ENCODE peak calls at places on chromosomes 5 and 9, in six cellular contexts. T is T47D, L is PC-9, V is activated T-cell treated with anti-CD3 and anti-CD28 coated beads for 1 hour, Y is LoVo, S is body of pancreas. J is an unnamed sample.

GRCh38 chr9:7844283-7844682 is 44.7 kb upstream of the DMAC1 start:
- DNase-seq in T (peak), L (no peak), V (no peak), Y (peak), S (no peak), J (no peak)

GRCh38 chr9:99803694-99804093 is 18.0 kb upstream of the NR4A3 start:
- DNase-seq in T (no peak), L (no peak), V (no peak), Y (no peak), S (no peak), J (no peak)

GRCh38 chr5:62395210-62395950 is 8.3 kb downstream of the DIMT1 start:
- DNase-seq in T (no peak), L (no peak), V (no peak), Y (no peak), S (no peak), J (no peak)

GRCh38 chr9:94156549-94157407 is 72.5 kb downstream of the PTPDC1 start:
- DNase-seq in T (peak), L (no peak), V (no peak), Y (peak), S (peak), J (peak)

GRCh38 chr5:158758666-158759065 is 341.1 kb downstream of the EBF1 start:
- DNase-seq in T (no peak), L (no peak), V (no peak), Y (no peak), S (no peak), J (no peak)

GRCh38 chr5:106154280-106154716 is 1516.4 kb downstream of the EFNA5 start:
- DNase-seq in T (no peak), L (no peak), V (no peak), Y (no peak), S (no peak), J (no peak)

GRCh38 chr9:85302860-85303779 is 438.6 kb downstream of the AGTPBP1 start:
- DNase-seq in T (no peak), L (no peak), V (no peak), Y (no peak), S (no peak), J (no peak)

GRCh38 chr9:133700861-133701320 is 37.3 kb downstream of the SARDH start:
- DNase-seq in T (no peak), L (no peak), V (no peak), Y (no peak), S (no peak), J (no peak)

GRCh38 chr5:24535646-24536045 is 109.1 kb downstream of the CDH10 start:
- DNase-seq in T (peak), L (no peak), V (no peak), Y (no peak), S (no peak), J (no peak)

GRCh38 chr5:142100307-142100706 is 8.3 kb upstream of the NDFIP1 start:
- DNase-seq in T (no peak), L (no peak), V (no peak), Y (no peak), S (no peak), J (no peak)

GRCh38 chr9:105901514-105902109 is 207.3 kb downstream of the TMEM38B start:
- DNase-seq in T (peak), L (peak), V (no peak), Y (no peak), S (no peak), J (peak)

GRCh38 chr9:78932849-78933627 is 636.1 kb downstream of the PSAT1 start:
- DNase-seq in T (no peak), L (no peak), V (no peak), Y (peak), S (no peak), J (no peak)

GRCh38 chr5:137858954-137859353 is 8.7 kb upstream of the MYOT start:
- DNase-seq in T (no peak), L (no peak), V (no peak), Y (no peak), S (no peak), J (no peak)

GRCh38 chr5:173770637-173771036 is 117.5 kb upstream of the CPEB4 start:
- DNase-seq in T (no peak), L (no peak), V (no peak), Y (no peak), S (no peak), J (no peak)

GRCh38 chr5:53416144-53416730 is 64.2 kb upstream of the FST start:
- DNase-seq in T (no peak), L (no peak), V (no peak), Y (no peak), S (no peak), J (no peak)

GRCh38 chr9:37471942-37472679 is 6.9 kb upstream of the ZBTB5 start:
- DNase-seq in T (peak), L (peak), V (no peak), Y (peak), S (no peak), J (peak)

GRCh38 chr5:84382363-84383295 is 2.1 kb downstream of the EDIL3 start:
- DNase-seq in T (peak), L (no peak), V (no peak), Y (no peak), S (peak), J (peak)

GRCh38 chr5:120507826-120508463 is 43.8 kb downstream of the PRR16 start:
- DNase-seq in T (no peak), L (no peak), V (no peak), Y (no peak), S (no peak), J (no peak)

GRCh38 chr5:51468196-51468595 is 84.9 kb downstream of the ISL1 start:
- DNase-seq in T (no peak), L (no peak), V (no peak), Y (no peak), S (no peak), J (no peak)

GRCh38 chr5:51669095-51669494 is 285.8 kb downstream of the ISL1 start:
- DNase-seq in T (no peak), L (no peak), V (no peak), Y (no peak), S (no peak), J (no peak)

GRCh38 chr5:16628376-16628775 is 11.6 kb upstream of the RETREG1 start:
- DNase-seq in T (peak), L (no peak), V (no peak), Y (no peak), S (no peak), J (no peak)

GRCh38 chr5:180602481-180603075 is 11.3 kb upstream of the SCGB3A1 start:
- DNase-seq in T (no peak), L (no peak), V (no peak), Y (no peak), S (no peak), J (peak)

GRCh38 chr5:150448960-150449490 is 514 bp downstream of the RPS14 start:
- DNase-seq in T (no peak), L (no peak), V (no peak), Y (peak), S (no peak), J (no peak)

GRCh38 chr9:73081979-73082657 is 69.5 kb upstream of the ANXA1 start:
- DNase-seq in T (peak), L (no peak), V (no peak), Y (peak), S (peak), J (no peak)

GRCh38 chr9:34428325-34428958 is 29.9 kb downstream of the FAM219A start:
- DNase-seq in T (no peak), L (no peak), V (no peak), Y (no peak), S (peak), J (peak)

GRCh38 chr5:178535299-178536175 is 54.7 kb downstream of the COL23A1 start:
- DNase-seq in T (no peak), L (no peak), V (no peak), Y (no peak), S (no peak), J (peak)

GRCh38 chr5:52774005-52774410 is 13.7 kb upstream of the ITGA1 start:
- DNase-seq in T (no peak), L (no peak), V (no peak), Y (no peak), S (no peak), J (no peak)

GRCh38 chr5:58294598-58295298 is 165.1 kb downstream of the PLK2 start:
- DNase-seq in T (no peak), L (no peak), V (no peak), Y (no peak), S (no peak), J (no peak)

GRCh38 chr5:33440482-33441240 is at the start of gene TARS1:
- DNase-seq in T (peak), L (peak), V (peak), Y (peak), S (peak), J (peak)

J was measured in thyroid gland.